ENCODE peak calls at places on chromosomes 4 and X, in four cellular contexts. Y is tibial nerve, I is upper lobe of left lung, T is H1. D is an unnamed sample.

GRCh38 chrX:154430916-154431315 is 2.4 kb downstream of the ATP6AP1 start:
- DNase-seq in Y (no peak), T (no peak), I (no peak), D (no peak)

GRCh38 chr4:2545321-2546013 is 9.0 kb downstream of the FAM193A start:
- DNase-seq in I (no peak), T (no peak), Y (no peak), D (no peak)

GRCh38 chrX:51837926-51838325 is 55.5 kb upstream of the MAGED1 start:
- DNase-seq in I (no peak), Y (peak), T (no peak), D (peak)

GRCh38 chr4:41480985-41481384 is 57.0 kb upstream of the LIMCH1 start:
- DNase-seq in Y (no peak), T (no peak), I (no peak), D (no peak)

GRCh38 chr4:66840178-66840577 is 705.1 kb downstream of the CENPC start:
- DNase-seq in T (no peak), I (no peak), Y (no peak), D (no peak)

GRCh38 chrX:133813991-133814390 is 171.4 kb downstream of the GPC3 start:
- DNase-seq in T (no peak), Y (no peak), I (no peak), D (no peak)

GRCh38 chr4:1299301-1299860 is 9.7 kb downstream of the MAEA start:
- DNase-seq in Y (no peak), T (no peak), I (peak), D (no peak)

GRCh38 chr4:174318829-174319764 is 35.4 kb downstream of the CEP44 start:
- DNase-seq in Y (no peak), I (no peak), T (no peak), D (no peak)

GRCh38 chr4:14269824-14270223 is 642.3 kb upstream of the BOD1L1 start:
- DNase-seq in Y (peak), I (peak), T (no peak), D (no peak)

GRCh38 chr4:141731481-141731880 is 95.1 kb downstream of the IL15 start:
- DNase-seq in Y (no peak), I (no peak), T (no peak), D (no peak)

GRCh38 chr4:174437324-174437723 is 85.0 kb downstream of the HPGD start:
- DNase-seq in T (no peak), Y (no peak), I (no peak), D (no peak)

GRCh38 chrX:10649286-10649685 is 28.9 kb upstream of the MID1 start:
- DNase-seq in T (no peak), I (no peak), Y (no peak), D (no peak)

GRCh38 chr4:139191373-139191772 is 14.4 kb upstream of the ELF2 start:
- DNase-seq in I (no peak), T (no peak), Y (no peak), D (no peak)

GRCh38 chr4:6915041-6916005 is 5.7 kb downstream of the TBC1D14 start:
- DNase-seq in I (no peak), T (no peak), Y (no peak), D (no peak)

GRCh38 chr4:165010991-165011390 is 20.8 kb upstream of the TRIM60 start:
- DNase-seq in I (no peak), Y (no peak), T (no peak), D (no peak)

GRCh38 chr4:112942077-112942476 is 107.4 kb upstream of the ANK2 start:
- DNase-seq in Y (no peak), T (no peak), I (no peak), D (no peak)

GRCh38 chr4:24560770-24561415 is 23.5 kb downstream of the DHX15 start:
- DNase-seq in Y (no peak), I (no peak), T (no peak), D (no peak)

GRCh38 chrX:72716766-72717165 is 2.7 kb upstream of the PHKA1 start:
- DNase-seq in Y (no peak), I (no peak), T (no peak), D (no peak)

DNA sequence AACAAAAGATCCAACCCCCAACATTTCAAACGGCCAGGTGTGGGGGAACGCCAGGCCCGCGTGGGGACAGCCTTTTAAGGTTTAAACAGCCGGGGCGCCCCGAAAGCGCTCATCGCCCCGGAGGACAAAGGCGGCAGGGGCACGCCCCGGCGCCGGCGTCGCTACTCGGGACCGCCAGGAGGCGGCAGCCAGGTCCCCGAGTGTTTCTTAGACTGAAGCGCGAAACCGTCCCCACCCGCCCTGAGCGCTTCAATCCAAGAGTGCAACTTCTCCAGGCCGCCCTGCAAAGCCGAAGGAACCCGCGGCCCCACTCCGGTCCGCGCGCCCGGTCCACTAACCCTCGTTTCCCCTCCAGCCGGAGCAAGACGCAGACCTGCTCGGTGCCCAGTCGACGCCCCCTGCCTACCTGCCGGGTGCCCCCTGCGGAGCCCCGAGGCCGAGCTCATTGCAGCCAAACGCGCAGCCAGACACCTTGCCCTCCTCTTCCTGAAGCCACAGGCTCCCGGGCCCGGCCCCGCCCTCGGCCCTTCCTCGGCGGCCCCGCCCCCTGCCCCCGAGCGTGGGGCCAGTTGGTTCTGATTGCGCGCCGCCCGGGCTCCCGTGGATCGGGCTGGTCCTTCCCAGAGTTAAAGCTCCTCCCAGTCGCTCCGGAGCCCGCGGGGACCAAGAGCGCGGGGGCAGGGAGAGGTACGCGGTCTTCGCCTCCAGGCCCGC is at the start of gene CASP6:
- DNase-seq in T (peak), Y (peak), I (peak), D (peak)
- TF ChIP-seq POLR2A in T (peak), Y (no peak), I (no peak), D (no peak)

DNA sequence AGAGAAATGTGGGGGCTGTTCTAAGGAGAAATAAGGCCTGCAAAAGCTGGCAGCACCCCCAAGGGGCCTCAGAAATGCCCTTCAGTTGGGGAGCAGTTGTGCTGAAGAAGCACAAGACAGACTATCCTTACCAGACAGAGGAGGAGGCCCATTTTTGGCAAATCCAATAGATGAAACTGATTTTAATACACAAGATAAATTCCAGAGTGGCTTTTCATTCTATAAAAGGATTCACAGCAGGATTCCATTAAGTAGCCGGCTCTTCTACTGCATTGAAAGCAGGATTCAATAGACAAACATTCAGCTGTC is 8.1 kb downstream of the SEPTIN6 start:
- DNase-seq in Y (no peak), T (no peak), I (no peak), D (no peak)
- H3K27ac ChIP-seq in Y (peak), T (no peak), I (peak), D (no peak)

GRCh38 chrX:136202889-136203288 is 48.3 kb downstream of the MAP7D3 start:
- DNase-seq in T (no peak), I (no peak), Y (no peak), D (no peak)
- TF ChIP-seq EP300 in T (no peak), I (peak), Y (peak), D (peak)

GRCh38 chr4:48832571-48832970 is 1.7 kb downstream of the OCIAD1 start:
- DNase-seq in Y (no peak), T (no peak), I (no peak), D (no peak)

GRCh38 chr4:48827622-48828021 is 3.3 kb upstream of the OCIAD1 start:
- DNase-seq in T (no peak), I (no peak), Y (no peak), D (no peak)

GRCh38 chr4:48836658-48837057 is 5.8 kb downstream of the OCIAD1 start:
- DNase-seq in T (no peak), Y (no peak), I (no peak), D (no peak)

GRCh38 chr4:48831532-48832015 is 686 bp downstream of the OCIAD1 start:
- DNase-seq in T (no peak), Y (no peak), I (no peak), D (no peak)

DNA sequence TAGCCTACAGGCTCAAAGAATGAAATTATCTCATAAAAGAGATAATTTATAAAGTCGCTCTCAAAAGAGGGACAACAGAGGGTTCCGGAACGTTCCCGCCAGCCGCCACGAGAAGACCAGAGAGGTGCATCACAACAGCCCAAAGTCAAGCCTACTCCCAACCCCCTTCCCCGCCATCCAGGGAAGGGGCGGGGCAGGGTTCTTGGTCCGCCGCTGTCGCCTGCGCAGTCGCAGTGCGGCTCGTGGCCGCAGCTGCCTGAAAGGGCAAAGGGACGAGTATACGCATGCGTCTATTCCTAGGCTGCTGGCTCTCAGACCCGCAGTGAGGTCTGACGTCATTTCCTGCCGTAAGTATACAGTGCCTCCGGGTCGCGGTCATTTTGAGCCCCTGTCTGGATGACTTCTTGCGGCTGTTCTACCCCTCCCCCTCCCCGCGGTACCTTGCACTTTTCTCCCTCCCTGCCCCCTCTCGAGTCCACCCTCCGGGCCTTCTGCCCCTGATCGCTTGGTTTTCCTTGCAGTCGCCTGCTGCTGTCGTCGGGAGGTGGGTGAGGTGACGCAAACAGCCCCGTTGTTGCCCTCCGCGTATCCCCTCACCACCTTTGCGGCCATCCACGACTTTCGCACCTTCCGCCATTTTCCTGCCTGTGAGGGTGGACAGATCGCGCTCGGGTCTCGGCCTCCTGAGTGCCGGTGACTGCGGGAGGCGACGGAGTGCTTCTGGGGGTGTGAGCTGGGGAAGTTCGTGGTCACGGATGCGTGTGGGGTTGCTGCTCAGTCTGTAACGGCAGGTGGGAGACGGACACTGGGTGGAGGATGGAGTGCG is at the start of gene OCIAD1:
- DNase-seq in I (peak), T (peak), Y (peak), D (peak)
- TF ChIP-seq POLR2A in I (no peak), T (peak), Y (peak), D (peak)

GRCh38 chrX:123745511-123745910 is 12.7 kb upstream of the THOC2 start:
- DNase-seq in I (no peak), Y (no peak), T (no peak), D (no peak)
- H3K27ac ChIP-seq in I (no peak), Y (no peak), T (no peak), D (no peak)

DNA sequence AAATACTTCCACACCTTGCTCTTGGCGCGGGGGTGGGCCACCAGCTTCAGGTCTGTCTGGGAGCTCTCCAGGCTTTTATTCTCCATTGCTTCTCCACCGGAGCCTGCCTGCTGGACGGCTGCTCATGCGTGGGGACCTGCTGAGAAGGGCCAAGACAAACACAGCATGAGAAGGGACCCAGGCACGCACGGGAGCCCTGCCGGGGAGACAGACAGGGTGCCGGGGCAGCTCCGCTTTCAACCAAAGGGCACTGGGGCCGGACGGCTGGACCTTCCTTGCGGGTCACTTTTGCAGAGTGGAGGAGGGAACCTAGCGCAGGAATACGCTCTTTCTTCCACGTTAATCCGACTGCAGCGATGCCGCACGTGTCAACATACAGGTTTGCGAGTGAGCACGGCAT is 10.1 kb downstream of the DHRSX start:
- DNase-seq in T (no peak), I (no peak), Y (no peak), D (no peak)
- TF ChIP-seq EP300 in T (no peak), I (no peak), Y (no peak), D (no peak)

DNA sequence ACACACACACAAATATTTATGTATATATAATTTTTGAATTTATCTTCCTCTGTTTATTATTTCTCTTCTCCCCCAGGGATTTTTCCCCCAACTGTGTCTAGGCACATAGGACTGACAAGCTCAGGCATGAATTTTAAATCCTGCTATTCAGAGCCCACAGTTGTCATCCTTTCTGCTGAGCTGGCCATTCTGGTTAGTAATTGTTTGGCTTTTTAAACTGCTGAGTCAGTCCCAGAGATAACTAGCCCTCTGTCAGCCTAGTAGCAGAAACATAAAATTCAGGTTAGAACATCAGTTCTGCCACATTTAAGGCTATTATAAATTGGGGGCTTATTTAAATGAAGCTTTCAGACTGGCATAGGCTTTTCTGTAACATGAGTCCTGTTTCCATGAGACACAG is 151.7 kb upstream of the MAOA start:
- DNase-seq in I (no peak), T (no peak), Y (no peak), D (no peak)
- TF ChIP-seq POLR2A in I (no peak), T (no peak), Y (no peak), D (no peak)

D was measured in ovary.